ENCODE peak calls at places on chromosomes 1 and 21, in seven cellular contexts. R, W, H, M, P, S and X are unnamed samples.

GRCh38 chr1:209835782-209836298 is 8.1 kb downstream of the UTP25 start:
- DNase-seq in R (no peak), W (no peak), H (no peak), M (no peak), P (no peak), S (no peak), X (peak; percentile 67)

GRCh38 chr1:173954179-173954578 is 37.1 kb upstream of the SERPINC1 start:
- DNase-seq in R (no peak), W (no peak), H (no peak), M (no peak), P (no peak), S (no peak), X (peak; percentile 23)

GRCh38 chr1:232868793-232869491 is 63.7 kb downstream of the MAP10 start:
- DNase-seq in R (peak; percentile 45), W (peak; percentile 73), H (no peak), M (no peak), P (no peak), S (peak; percentile 76), X (peak; percentile 83)

GRCh38 chr1:236066828-236067386 is 2.0 kb upstream of the NID1 start:
- DNase-seq in R (no peak), W (peak; percentile 66), H (no peak), M (no peak), P (no peak), S (peak; percentile 40), X (no peak)

GRCh38 chr1:221715321-221716169 is 26.3 kb downstream of the DUSP10 start:
- DNase-seq in R (peak; percentile 89), W (peak; percentile 88), H (peak; percentile 92), M (no peak), P (no peak), S (no peak), X (peak; percentile 77)

GRCh38 chr1:30087465-30087864 is 635.9 kb downstream of the MATN1 start:
- DNase-seq in R (peak; percentile 79), W (peak; percentile 12), H (peak; percentile 72), M (no peak), P (no peak), S (no peak), X (no peak)

GRCh38 chr1:203172184-203173115 is 3.2 kb downstream of the MYBPH start:
- DNase-seq in R (peak; percentile 86), W (peak; percentile 48), H (peak; percentile 88), M (peak; percentile 92), P (peak; percentile 51), S (peak; percentile 86), X (peak; percentile 32)

GRCh38 chr21:24895885-24896734 is 711.2 kb downstream of the MRPL39 start:
- DNase-seq in R (peak; percentile 60), W (no peak), H (no peak), M (peak; percentile 48), P (peak; percentile 29), S (no peak), X (peak; percentile 25)

GRCh38 chr1:198157847-198158765 is 1.3 kb downstream of the NEK7 start:
- DNase-seq in R (peak; percentile 73), W (no peak), H (peak; percentile 39), M (no peak), P (peak; percentile 20), S (peak; percentile 30), X (peak; percentile 57)

GRCh38 chr1:177975588-177976495 is 6.0 kb upstream of the SEC16B start:
- DNase-seq in R (peak; percentile 72), W (peak; percentile 11), H (no peak), M (no peak), P (no peak), S (peak; percentile 46), X (peak; percentile 88)

GRCh38 chr21:37237764-37238163 is 29.4 kb downstream of the VPS26C start:
- DNase-seq in R (no peak), W (no peak), H (no peak), M (peak; percentile 2), P (no peak), S (no peak), X (no peak)

GRCh38 chr1:10808441-10808840 is 12.0 kb upstream of the CASZ1 start:
- DNase-seq in R (no peak), W (no peak), H (no peak), M (no peak), P (no peak), S (no peak), X (no peak)

GRCh38 chr1:40432644-40433385 is 17.5 kb upstream of the ZFP69B start:
- DNase-seq in R (no peak), W (no peak), H (no peak), M (no peak), P (no peak), S (no peak), X (no peak)

GRCh38 chr1:223730471-223730870 is 18.1 kb downstream of the CAPN2 start:
- DNase-seq in R (no peak), W (no peak), H (no peak), M (no peak), P (no peak), S (no peak), X (no peak)

GRCh38 chr21:35100351-35100771 is 51.3 kb upstream of the RUNX1 start:
- DNase-seq in R (no peak), W (no peak), H (no peak), M (no peak), P (no peak), S (no peak), X (peak; percentile 11)

GRCh38 chr21:38598413-38598812 is 100.1 kb upstream of the ERG start:
- DNase-seq in R (no peak), W (no peak), H (no peak), M (no peak), P (no peak), S (no peak), X (no peak)

GRCh38 chr1:228157381-228158126 is 7.8 kb downstream of the GJC2 start:
- DNase-seq in R (no peak), W (no peak), H (no peak), M (no peak), P (no peak), S (no peak), X (no peak)

GRCh38 chr1:14698206-14698605 is 99.7 kb downstream of the KAZN start:
- DNase-seq in R (no peak), W (no peak), H (no peak), M (no peak), P (no peak), S (no peak), X (no peak)

GRCh38 chr1:61839702-61840101 is 97.4 kb downstream of the PATJ start:
- DNase-seq in R (no peak), W (peak; percentile 51), H (no peak), M (no peak), P (no peak), S (peak; percentile 18), X (peak; percentile 80)

GRCh38 chr1:61836649-61837048 is 94.4 kb downstream of the PATJ start:
- DNase-seq in R (no peak), W (no peak), H (no peak), M (no peak), P (no peak), S (no peak), X (no peak)
- H3K27ac ChIP-seq in R (no peak overlapping the region), W (no peak overlapping the region), H (no peak overlapping the region), M (no peak overlapping the region), P (no peak overlapping the region), S (no peak overlapping the region), X (no peak overlapping the region)

DNA sequence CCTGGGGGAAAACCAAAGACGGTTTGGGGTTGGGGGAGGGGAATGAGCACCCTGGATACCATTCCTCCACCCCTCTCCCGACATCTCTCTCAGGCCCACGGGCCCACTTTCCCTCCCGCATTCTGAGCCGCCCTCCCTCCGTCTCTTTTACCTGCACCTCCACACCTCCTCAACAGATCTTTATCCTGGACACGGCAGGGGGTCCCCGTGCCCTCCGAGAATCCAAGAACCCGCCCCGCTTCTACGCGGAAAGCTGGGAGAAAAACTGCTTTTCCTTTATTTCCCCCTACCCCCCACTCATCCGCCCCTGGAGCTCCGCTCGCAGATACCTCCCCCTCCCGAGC is 108.8 kb downstream of the NAV1 start:
- DNase-seq in R (no peak), W (no peak), H (no peak), M (peak; percentile 61), P (no peak), S (no peak), X (no peak)
- H3K4ac ChIP-seq in R (no peak overlapping the region), W (peak overlapping the region; percentile 86), H (no peak overlapping the region), M (no peak overlapping the region), P (no peak overlapping the region), S (no peak overlapping the region), X (peak overlapping the region; percentile 74)

GRCh38 chr1:36352141-36352909 is 28.9 kb upstream of the EVA1B start:
- DNase-seq in R (peak; percentile 34), W (peak; percentile 47), H (no peak), M (no peak), P (no peak), S (peak; percentile 10), X (peak; percentile 42)

GRCh38 chr1:36351222-36351977 is 28.0 kb upstream of the EVA1B start:
- DNase-seq in R (peak; percentile 49), W (peak; percentile 93), H (no peak), M (no peak), P (peak; percentile 83), S (peak; percentile 88), X (peak; percentile 86)

GRCh38 chr1:36350659-36351171 is 27.3 kb upstream of the EVA1B start:
- DNase-seq in R (peak; percentile 35), W (peak; percentile 91), H (no peak), M (no peak), P (no peak), S (peak; percentile 90), X (peak; percentile 80)

GRCh38 chr1:36354486-36354885 is 31.0 kb upstream of the EVA1B start:
- DNase-seq in R (no peak), W (no peak), H (no peak), M (no peak), P (no peak), S (peak; percentile 88), X (no peak)

GRCh38 chr1:36352910-36353878 is 29.7 kb upstream of the EVA1B start:
- DNase-seq in R (no peak), W (peak; percentile 83), H (no peak), M (no peak), P (no peak), S (peak; percentile 11), X (peak; percentile 79)
- H3K27ac ChIP-seq in R (no peak overlapping the region), W (peak overlapping the region; percentile 96), H (no peak overlapping the region), M (no peak overlapping the region), P (no peak overlapping the region), S (peak overlapping the region; percentile 1), X (peak overlapping the region; percentile 91)

GRCh38 chr1:214305164-214305751 is 24.3 kb downstream of the SMYD2 start:
- DNase-seq in R (no peak), W (no peak), H (no peak), M (no peak), P (no peak), S (no peak), X (no peak)
- H3K4ac ChIP-seq in R (no peak overlapping the region), W (no peak overlapping the region), H (no peak overlapping the region), M (no peak overlapping the region), P (no peak overlapping the region), S (no peak overlapping the region), X (no peak overlapping the region)